ENCODE peak calls at places on chromosomes 16 and 17, in ten cellular contexts. Q is sigmoid colon, V is tibial nerve, W is ovary, N is stomach, T is A549, R is transverse colon, U is SK-N-SH, G is K562, C is GM12878. S is an unnamed sample.

GRCh38 chr17:41278176-41278955 is 2.9 kb downstream of the KRTAP9-7 start:
- DNase-seq in Q (no peak), V (no peak), W (no peak), N (no peak), T (no peak), R (no peak), U (no peak), G (peak), C (no peak), S (no peak)

GRCh38 chr16:11052080-11052808 is 107.9 kb downstream of the CLEC16A start:
- DNase-seq in Q (peak), V (no peak), W (peak), N (no peak), T (no peak), R (peak), U (no peak), G (no peak), C (peak), S (no peak)

GRCh38 chr16:78195868-78196267 is 96.4 kb downstream of the WWOX start:
- DNase-seq in Q (no peak), V (no peak), W (no peak), N (no peak), T (no peak), R (no peak), U (no peak), G (no peak), C (no peak), S (no peak)

GRCh38 chr16:13936596-13937081 is 16.7 kb downstream of the ERCC4 start:
- DNase-seq in Q (no peak), V (no peak), W (no peak), N (no peak), T (peak), R (no peak), U (no peak), G (no peak), C (no peak), S (no peak)

GRCh38 chr16:27264151-27264550 is 4.4 kb downstream of the NSMCE1 start:
- DNase-seq in Q (no peak), V (no peak), W (no peak), N (no peak), T (no peak), R (no peak), U (no peak), G (no peak), C (no peak), S (no peak)

GRCh38 chr17:5364156-5364555 is 55.3 kb downstream of the NUP88 start:
- DNase-seq in Q (no peak), V (no peak), W (no peak), N (no peak), T (no peak), R (no peak), U (no peak), G (no peak), C (no peak), S (no peak)

GRCh38 chr17:45895969-45896793 is 1.8 kb downstream of the MAPT start:
- DNase-seq in Q (no peak), V (no peak), W (no peak), N (no peak), T (no peak), R (no peak), U (peak), G (no peak), C (no peak), S (no peak)

GRCh38 chr17:50375858-50376538 is 3.0 kb downstream of the EME1 start:
- DNase-seq in Q (no peak), V (no peak), W (no peak), N (no peak), T (no peak), R (no peak), U (peak), G (no peak), C (no peak), S (no peak)

GRCh38 chr16:50683689-50684374 is 2.7 kb upstream of the SNX20 start:
- DNase-seq in Q (no peak), V (no peak), W (no peak), N (peak), T (no peak), R (peak), U (no peak), G (no peak), C (peak), S (no peak)

GRCh38 chr17:39626171-39626670 is 531 bp upstream of the PPP1R1B start:
- DNase-seq in Q (no peak), V (no peak), W (no peak), N (no peak), T (no peak), R (peak), U (peak), G (peak), C (no peak), S (no peak)

GRCh38 chr17:46167267-46167666 is 26.0 kb downstream of the KANSL1 start:
- DNase-seq in Q (no peak), V (no peak), W (no peak), N (no peak), T (no peak), R (no peak), U (no peak), G (no peak), C (no peak), S (no peak)

DNA sequence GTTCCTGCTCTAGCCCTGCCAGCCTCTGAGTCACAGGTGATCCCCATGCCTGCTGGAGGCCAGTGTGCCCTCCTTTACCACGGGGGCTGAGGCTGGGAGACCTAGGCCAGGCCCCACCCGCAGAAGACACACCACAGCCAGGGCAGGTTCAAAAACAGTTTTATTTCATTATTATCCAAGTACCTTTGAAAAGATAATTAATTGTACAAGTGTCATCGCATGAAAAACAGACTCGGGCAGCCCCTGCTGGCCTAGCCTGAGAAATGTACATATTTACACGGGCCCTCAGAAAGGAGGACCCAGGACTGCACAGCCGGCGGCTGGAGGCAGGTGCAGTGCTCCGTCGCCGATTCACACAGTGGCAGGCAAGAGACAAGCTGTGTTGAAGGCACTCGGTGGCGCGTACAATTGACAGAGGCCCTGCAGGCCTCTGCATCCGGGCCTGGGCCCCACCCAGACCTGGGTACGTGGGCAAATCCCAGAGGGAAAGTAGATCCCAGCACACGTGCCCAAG is 4.4 kb downstream of the PDIA2 start:
- DNase-seq in Q (no peak), V (no peak), W (no peak), N (peak), T (no peak), R (no peak), U (no peak), G (no peak), C (no peak), S (no peak)
- TF ChIP-seq EP300 in Q (no peak), V (no peak), W (no peak), N (no peak), T (no peak), R (no peak), U (no peak), G (no peak), C (no peak), S (no peak)

GRCh38 chr17:27413295-27413694 is 43.0 kb upstream of the KSR1 start:
- DNase-seq in Q (no peak), V (no peak), W (no peak), N (no peak), T (no peak), R (no peak), U (no peak), G (no peak), C (no peak), S (no peak)
- TF ChIP-seq EP300 in Q (no peak), V (no peak), W (no peak), N (no peak), T (no peak), R (no peak), U (no peak), G (no peak), C (no peak), S (no peak)

GRCh38 chr17:79041723-79042420 is 17.9 kb downstream of the C1QTNF1 start:
- DNase-seq in Q (peak), V (no peak), W (no peak), N (no peak), T (no peak), R (no peak), U (no peak), G (no peak), C (no peak), S (no peak)

GRCh38 chr17:79042421-79043190 is 18.6 kb downstream of the C1QTNF1 start:
- DNase-seq in Q (peak), V (peak), W (peak), N (peak), T (peak), R (peak), U (peak), G (peak), C (no peak), S (no peak)

GRCh38 chr17:79039171-79039570 is 15.2 kb downstream of the C1QTNF1 start:
- DNase-seq in Q (peak), V (no peak), W (peak), N (no peak), T (no peak), R (no peak), U (no peak), G (no peak), C (no peak), S (peak)

GRCh38 chr17:79043191-79043930 is 19.4 kb downstream of the C1QTNF1 start:
- DNase-seq in Q (peak), V (no peak), W (peak), N (no peak), T (no peak), R (no peak), U (no peak), G (no peak), C (no peak), S (no peak)

GRCh38 chr17:79041041-79041570 is 17.1 kb downstream of the C1QTNF1 start:
- DNase-seq in Q (peak), V (no peak), W (peak), N (no peak), T (no peak), R (no peak), U (no peak), G (no peak), C (no peak), S (no peak)
- TF ChIP-seq EP300 in Q (no peak), V (no peak), W (no peak), N (no peak), T (no peak), R (no peak), U (no peak), G (no peak), C (no peak), S (no peak)

GRCh38 chr16:89904606-89905510 is 13.8 kb upstream of the MC1R start:
- DNase-seq in Q (no peak), V (no peak), W (no peak), N (no peak), T (no peak), R (no peak), U (no peak), G (no peak), C (no peak), S (no peak)
- TF ChIP-seq EP300 in Q (no peak), V (no peak), W (no peak), N (no peak), T (no peak), R (no peak), U (no peak), G (no peak), C (no peak), S (no peak)

DNA sequence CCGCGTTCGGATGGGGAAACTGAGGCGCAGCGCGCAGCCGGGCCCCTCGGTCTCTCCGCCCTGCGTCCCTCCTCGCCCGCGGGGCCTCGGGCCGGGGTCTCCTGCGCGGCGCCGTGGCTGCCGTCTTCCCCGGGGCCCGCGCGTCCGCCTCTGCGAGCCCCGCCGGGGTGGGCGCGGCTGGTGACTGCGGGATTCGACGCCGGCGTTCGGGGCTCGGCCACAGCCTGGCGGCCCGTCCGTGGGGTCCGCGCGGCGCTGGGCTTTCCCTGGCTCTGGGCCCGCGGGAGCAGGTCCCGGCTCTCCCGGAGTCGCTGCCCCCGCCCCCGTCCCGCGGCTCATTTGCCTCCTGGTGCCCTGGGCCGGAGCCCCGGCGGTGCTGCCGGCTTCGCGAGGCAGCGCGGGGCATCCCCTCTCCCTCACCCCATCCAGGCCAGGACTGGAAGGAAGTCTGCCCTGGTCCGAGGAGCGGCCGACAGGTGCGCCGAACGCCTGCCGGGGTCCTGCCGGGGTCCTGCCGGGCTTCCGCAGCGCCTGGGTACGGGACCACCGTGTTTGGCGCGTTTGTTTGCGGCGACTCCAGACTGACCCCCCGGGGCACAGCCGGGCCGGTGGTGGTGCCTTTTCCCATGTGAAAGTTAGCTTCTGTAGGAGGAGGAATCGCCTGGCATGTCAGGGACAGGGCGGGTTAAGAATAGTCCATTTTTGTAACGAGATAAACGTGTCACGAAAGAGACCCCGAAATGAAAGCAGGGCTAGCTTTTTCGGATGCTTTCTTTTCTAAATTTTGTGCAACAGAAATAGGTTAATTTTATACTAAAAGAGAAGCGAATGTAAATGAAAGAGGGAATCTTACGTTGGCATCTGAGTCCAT is 671 bp downstream of the CHMP6 start:
- DNase-seq in Q (no peak), V (no peak), W (peak), N (no peak), T (no peak), R (peak), U (peak), G (no peak), C (no peak), S (peak)
- TF ChIP-seq EP300 in Q (no peak), V (no peak), W (no peak), N (no peak), T (no peak), R (no peak), U (no peak), G (no peak), C (no peak), S (no peak)

GRCh38 chr17:74987418-74987908 is at the start of gene CDR2L:
- DNase-seq in Q (peak), V (peak), W (peak), N (peak), T (peak), R (peak), U (peak), G (peak), C (peak), S (peak)

GRCh38 chr17:74992223-74992622 is 4.8 kb downstream of the CDR2L start:
- DNase-seq in Q (no peak), V (no peak), W (no peak), N (no peak), T (no peak), R (no peak), U (no peak), G (no peak), C (no peak), S (no peak)

GRCh38 chr17:74986206-74986576 is 1.2 kb upstream of the CDR2L start:
- DNase-seq in Q (no peak), V (no peak), W (no peak), N (no peak), T (no peak), R (no peak), U (no peak), G (no peak), C (no peak), S (no peak)

GRCh38 chr17:74990581-74991105 is 3.2 kb downstream of the CDR2L start:
- DNase-seq in Q (no peak), V (no peak), W (no peak), N (no peak), T (no peak), R (no peak), U (no peak), G (no peak), C (no peak), S (no peak)

GRCh38 chr17:74987909-74988711 is 678 bp downstream of the CDR2L start:
- DNase-seq in Q (peak), V (peak), W (peak), N (peak), T (no peak), R (peak), U (peak), G (peak), C (no peak), S (peak)
- TF ChIP-seq EP300 in Q (no peak), V (peak), W (no peak), N (no peak), T (no peak), R (no peak), U (no peak), G (no peak), C (no peak), S (no peak)

GRCh38 chr17:60311186-60311585 is 80.7 kb downstream of the USP32 start:
- DNase-seq in Q (no peak), V (no peak), W (no peak), N (no peak), T (no peak), R (no peak), U (no peak), G (no peak), C (no peak), S (no peak)

GRCh38 chr17:60314423-60314822 is 77.5 kb downstream of the USP32 start:
- DNase-seq in Q (no peak), V (no peak), W (no peak), N (no peak), T (no peak), R (no peak), U (no peak), G (no peak), C (peak), S (no peak)

GRCh38 chr17:60311936-60312335 is 80.0 kb downstream of the USP32 start:
- DNase-seq in Q (no peak), V (no peak), W (no peak), N (no peak), T (no peak), R (no peak), U (no peak), G (no peak), C (no peak), S (no peak)

GRCh38 chr17:60318830-60319229 is 73.1 kb downstream of the USP32 start:
- DNase-seq in Q (no peak), V (no peak), W (no peak), N (no peak), T (no peak), R (no peak), U (no peak), G (no peak), C (no peak), S (no peak)

DNA sequence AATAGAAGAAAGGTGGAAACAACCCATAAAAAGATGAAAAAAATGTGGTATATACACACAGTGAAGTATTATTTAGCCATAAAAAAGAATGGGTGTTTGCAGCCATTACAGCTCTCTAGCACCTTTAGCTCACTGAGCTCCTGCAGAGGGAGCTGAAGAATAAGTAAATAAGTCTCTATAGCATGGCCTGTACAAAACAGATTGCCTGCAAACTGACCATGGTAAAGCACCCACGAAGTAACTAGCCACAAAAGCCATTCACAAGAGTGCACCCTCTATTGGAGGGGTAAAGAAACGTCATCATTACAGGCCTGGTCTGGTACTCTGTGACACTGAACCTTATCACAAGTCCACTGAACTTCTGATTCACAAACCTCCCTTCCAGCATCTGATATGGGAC is 76.3 kb downstream of the USP32 start:
- DNase-seq in Q (no peak), V (no peak), W (no peak), N (no peak), T (no peak), R (no peak), U (no peak), G (peak), C (no peak), S (no peak)
- TF ChIP-seq EP300 in Q (no peak), V (no peak), W (no peak), N (no peak), T (no peak), R (no peak), U (no peak), G (no peak), C (no peak), S (no peak)

DNA sequence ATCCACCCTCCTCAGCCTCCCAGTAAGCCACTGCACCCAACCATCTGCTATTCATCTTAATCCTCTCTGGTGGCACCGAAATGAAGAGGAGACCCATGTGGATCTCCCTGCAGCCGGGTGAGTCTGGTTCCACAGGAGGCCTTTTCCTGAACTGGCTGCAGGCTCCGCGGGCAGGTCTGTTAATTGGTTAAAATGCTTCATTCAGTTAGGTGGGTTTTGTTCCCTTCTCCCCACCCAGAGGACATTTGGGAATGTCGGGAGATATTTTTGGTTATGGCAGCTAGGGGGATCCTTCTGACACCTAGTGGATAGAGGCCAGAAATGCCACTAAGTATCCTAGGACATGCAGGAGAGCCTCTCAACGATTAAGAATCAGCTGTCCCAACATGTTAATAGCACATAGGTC is 16.7 kb downstream of the C16orf54 start:
- DNase-seq in Q (no peak), V (no peak), W (peak), N (no peak), T (peak), R (no peak), U (peak), G (peak), C (no peak), S (no peak)
- TF ChIP-seq EP300 in Q (no peak), V (no peak), W (no peak), N (no peak), T (no peak), R (no peak), U (no peak), G (no peak), C (no peak), S (no peak)

GRCh38 chr17:7575959-7576358 is 3.5 kb upstream of the CD68 start:
- DNase-seq in Q (no peak), V (no peak), W (no peak), N (no peak), T (no peak), R (no peak), U (no peak), G (no peak), C (no peak), S (no peak)
- TF ChIP-seq EP300 in Q (no peak), V (no peak), W (no peak), N (no peak), T (no peak), R (no peak), U (no peak), G (no peak), C (no peak), S (no peak)

GRCh38 chr17:80028030-80028429 is 7.6 kb downstream of the TBC1D16 start:
- DNase-seq in Q (no peak), V (no peak), W (no peak), N (no peak), T (no peak), R (no peak), U (no peak), G (no peak), C (no peak), S (no peak)
- TF ChIP-seq EP300 in Q (no peak), V (no peak), W (no peak), N (no peak), T (no peak), R (no peak), U (no peak), G (no peak), C (no peak), S (no peak)